ENCODE peak calls at places on chromosomes 1 and 21, in eight cellular contexts. M is mucosa of descending colon; H is astrocyte of the cerebellum; C is fibroblast of the aortic adventitia; U is iris pigment epithelial cell; X is mesendoderm; P is posterior vena cava; Y is activated naive CD4-positive, alpha-beta T cell treated with anti-CD3 and anti-CD28 coated beads for 36 hours. R is an unnamed sample.

GRCh38 chr1:29639741-29640427 is 403.6 kb downstream of the PTPRU start:
- DNase-seq in M (no peak), H (peak), C (peak), U (peak), X (peak), P (peak), Y (no peak), R (peak)

GRCh38 chr1:207454046-207454964 is at the start of gene CR2:
- DNase-seq in M (peak), H (no peak), C (no peak), U (peak), X (peak), P (peak), Y (peak), R (peak)

GRCh38 chr1:57489342-57490036 is 65.6 kb upstream of the DAB1 start:
- DNase-seq in M (no peak), H (peak), C (peak), U (peak), X (peak), P (no peak), Y (no peak), R (peak)

GRCh38 chr1:30267856-30268255 is 455.5 kb downstream of the MATN1 start:
- DNase-seq in M (no peak), H (no peak), C (no peak), U (no peak), X (no peak), P (no peak), Y (no peak), R (no peak)

GRCh38 chr1:225603538-225604354 is 49.2 kb downstream of the ENAH start:
- DNase-seq in M (no peak), H (peak), C (peak), U (peak), X (no peak), P (no peak), Y (no peak), R (peak)

GRCh38 chr1:227780101-227781044 is 35.1 kb upstream of the PRSS38 start:
- DNase-seq in M (no peak), H (no peak), C (no peak), U (no peak), X (no peak), P (peak), Y (no peak), R (no peak)

GRCh38 chr21:18368193-18368592 is 35.4 kb downstream of the TMPRSS15 start:
- DNase-seq in M (no peak), H (no peak), C (no peak), U (no peak), X (peak), P (no peak), Y (no peak), R (no peak)

GRCh38 chr1:121586369-121587229 is 401.8 kb downstream of the SRGAP2C start:
- DNase-seq in M (peak), H (no peak), C (peak), U (no peak), X (peak), P (no peak), Y (peak), R (peak)

GRCh38 chr1:31862071-31862470 is 46.2 kb upstream of the SPOCD1 start:
- DNase-seq in M (no peak), H (no peak), C (no peak), U (no peak), X (no peak), P (no peak), Y (no peak), R (no peak)

GRCh38 chr1:97778718-97779117 is 142.1 kb downstream of the DPYD start:
- DNase-seq in M (no peak), H (no peak), C (peak), U (no peak), X (no peak), P (no peak), Y (no peak), R (no peak)

GRCh38 chr1:32797456-32797855 is 19.7 kb downstream of the YARS1 start:
- DNase-seq in M (no peak), H (no peak), C (no peak), U (peak), X (no peak), P (no peak), Y (no peak), R (no peak)